ENCODE peak calls at places on chromosomes 11 and 22, in ten cellular contexts. One of them, this sample, is unnamed.

GRCh38 chr11:70265341-70265740 is 5.1 kb upstream of the PPFIA1 start:
- DNase-seq in activated T-cell treated with anti-CD3 and anti-CD28 coated beads for 1 hour: no peak
- DNase-seq in Ammon's horn: no peak
- DNase-seq in WERI-Rb-1: peak
- DNase-seq in Calu3: no peak
- DNase-seq in mucosa of gallbladder: no peak
- DNase-seq in breast epithelium: no peak
- DNase-seq in effector CD4-positive, alpha-beta T cell: no peak
- DNase-seq in HS-27A: no peak
- DNase-seq in NCI-H460: no peak
- DNase-seq in this sample: no peak

GRCh38 chr22:20111045-20111688 is 4.7 kb upstream of the RANBP1 start:
- DNase-seq in HS-27A: no peak
- DNase-seq in breast epithelium: no peak
- DNase-seq in effector CD4-positive, alpha-beta T cell: no peak
- DNase-seq in WERI-Rb-1: peak
- DNase-seq in mucosa of gallbladder: no peak
- DNase-seq in NCI-H460: peak
- DNase-seq in Ammon's horn: no peak
- DNase-seq in activated T-cell treated with anti-CD3 and anti-CD28 coated beads for 1 hour: no peak
- DNase-seq in Calu3: no peak
- DNase-seq in this sample: peak

GRCh38 chr11:58574851-58575250 is 805 bp downstream of the LPXN start:
- DNase-seq in activated T-cell treated with anti-CD3 and anti-CD28 coated beads for 1 hour: no peak
- DNase-seq in breast epithelium: no peak
- DNase-seq in Calu3: no peak
- DNase-seq in HS-27A: peak
- DNase-seq in mucosa of gallbladder: no peak
- DNase-seq in WERI-Rb-1: no peak
- DNase-seq in NCI-H460: no peak
- DNase-seq in Ammon's horn: no peak
- DNase-seq in effector CD4-positive, alpha-beta T cell: no peak
- DNase-seq in this sample: no peak

GRCh38 chr11:44779736-44780520 is 53.2 kb downstream of the TSPAN18 start:
- DNase-seq in WERI-Rb-1: peak
- DNase-seq in NCI-H460: no peak
- DNase-seq in Ammon's horn: no peak
- DNase-seq in effector CD4-positive, alpha-beta T cell: no peak
- DNase-seq in breast epithelium: no peak
- DNase-seq in HS-27A: no peak
- DNase-seq in activated T-cell treated with anti-CD3 and anti-CD28 coated beads for 1 hour: no peak
- DNase-seq in mucosa of gallbladder: no peak
- DNase-seq in Calu3: no peak
- DNase-seq in this sample: no peak

GRCh38 chr11:111922803-111923202 is 4.1 kb downstream of the C11orf52 start:
- DNase-seq in Calu3: no peak
- DNase-seq in HS-27A: no peak
- DNase-seq in Ammon's horn: no peak
- DNase-seq in WERI-Rb-1: no peak
- DNase-seq in mucosa of gallbladder: peak
- DNase-seq in effector CD4-positive, alpha-beta T cell: no peak
- DNase-seq in NCI-H460: no peak
- DNase-seq in activated T-cell treated with anti-CD3 and anti-CD28 coated beads for 1 hour: no peak
- DNase-seq in breast epithelium: no peak
- DNase-seq in this sample: no peak

GRCh38 chr11:125625225-125625593 is 246 bp downstream of the CHEK1 start:
- DNase-seq in NCI-H460: no peak
- DNase-seq in activated T-cell treated with anti-CD3 and anti-CD28 coated beads for 1 hour: no peak
- DNase-seq in Calu3: no peak
- DNase-seq in Ammon's horn: no peak
- DNase-seq in WERI-Rb-1: no peak
- DNase-seq in breast epithelium: no peak
- DNase-seq in mucosa of gallbladder: no peak
- DNase-seq in effector CD4-positive, alpha-beta T cell: no peak
- DNase-seq in HS-27A: no peak
- DNase-seq in this sample: no peak

GRCh38 chr11:83070878-83071640 is 638 bp downstream of the RAB30 start:
- DNase-seq in Ammon's horn: peak
- DNase-seq in HS-27A: no peak
- DNase-seq in mucosa of gallbladder: peak
- DNase-seq in activated T-cell treated with anti-CD3 and anti-CD28 coated beads for 1 hour: no peak
- DNase-seq in WERI-Rb-1: peak
- DNase-seq in breast epithelium: peak
- DNase-seq in effector CD4-positive, alpha-beta T cell: peak
- DNase-seq in Calu3: no peak
- DNase-seq in NCI-H460: no peak
- DNase-seq in this sample: peak

GRCh38 chr22:27705391-27706080 is 96.0 kb downstream of the MN1 start:
- DNase-seq in activated T-cell treated with anti-CD3 and anti-CD28 coated beads for 1 hour: no peak
- DNase-seq in WERI-Rb-1: no peak
- DNase-seq in Ammon's horn: no peak
- DNase-seq in NCI-H460: no peak
- DNase-seq in HS-27A: no peak
- DNase-seq in Calu3: no peak
- DNase-seq in mucosa of gallbladder: no peak
- DNase-seq in effector CD4-positive, alpha-beta T cell: no peak
- DNase-seq in breast epithelium: no peak
- DNase-seq in this sample: no peak

GRCh38 chr11:100994966-100995365 is 134.6 kb downstream of the PGR start:
- DNase-seq in breast epithelium: no peak
- DNase-seq in NCI-H460: no peak
- DNase-seq in WERI-Rb-1: no peak
- DNase-seq in mucosa of gallbladder: no peak
- DNase-seq in effector CD4-positive, alpha-beta T cell: no peak
- DNase-seq in HS-27A: no peak
- DNase-seq in Ammon's horn: no peak
- DNase-seq in Calu3: no peak
- DNase-seq in activated T-cell treated with anti-CD3 and anti-CD28 coated beads for 1 hour: no peak
- DNase-seq in this sample: no peak

GRCh38 chr11:68326334-68327215 is 14.2 kb downstream of the LRP5 start:
- DNase-seq in Ammon's horn: no peak
- DNase-seq in Calu3: no peak
- DNase-seq in HS-27A: no peak
- DNase-seq in effector CD4-positive, alpha-beta T cell: no peak
- DNase-seq in mucosa of gallbladder: peak
- DNase-seq in NCI-H460: no peak
- DNase-seq in WERI-Rb-1: no peak
- DNase-seq in breast epithelium: no peak
- DNase-seq in activated T-cell treated with anti-CD3 and anti-CD28 coated beads for 1 hour: no peak
- DNase-seq in this sample: no peak

GRCh38 chr11:133897331-133897650 is 52.0 kb upstream of the SPATA19 start:
- DNase-seq in activated T-cell treated with anti-CD3 and anti-CD28 coated beads for 1 hour: no peak
- DNase-seq in Calu3: no peak
- DNase-seq in WERI-Rb-1: no peak
- DNase-seq in NCI-H460: no peak
- DNase-seq in breast epithelium: no peak
- DNase-seq in effector CD4-positive, alpha-beta T cell: no peak
- DNase-seq in Ammon's horn: no peak
- DNase-seq in HS-27A: no peak
- DNase-seq in mucosa of gallbladder: no peak
- DNase-seq in this sample: no peak